ENCODE peak calls at places on chromosomes 12 and 14, in five cellular contexts. One of them, this sample, is unnamed.

GRCh38 chr12:40474630-40475029 is 217.6 kb upstream of the CNTN1 start:
- DNase-seq in Calu3: no peak
- DNase-seq in NCI-H446 treated with DMSO at 0.1 percent for 48 hours: no peak
- DNase-seq in HS-27A: no peak
- DNase-seq in iris pigment epithelial cell: no peak
- DNase-seq in this sample: no peak

GRCh38 chr12:68568878-68569569 is 41.7 kb upstream of the RAP1B start:
- DNase-seq in NCI-H446 treated with DMSO at 0.1 percent for 48 hours: no peak
- DNase-seq in iris pigment epithelial cell: no peak
- DNase-seq in Calu3: no peak
- DNase-seq in HS-27A: no peak
- DNase-seq in this sample: no peak

GRCh38 chr14:92549853-92550244 is 36.3 kb downstream of the RIN3 start:
- DNase-seq in Calu3: no peak
- DNase-seq in iris pigment epithelial cell: no peak
- DNase-seq in NCI-H446 treated with DMSO at 0.1 percent for 48 hours: no peak
- DNase-seq in HS-27A: no peak
- DNase-seq in this sample: no peak

GRCh38 chr14:74610866-74611671 is 968 bp downstream of the LTBP2 start:
- DNase-seq in iris pigment epithelial cell: peak; percentile 67
- DNase-seq in NCI-H446 treated with DMSO at 0.1 percent for 48 hours: no peak
- DNase-seq in Calu3: no peak
- DNase-seq in HS-27A: no peak
- DNase-seq in this sample: no peak

GRCh38 chr14:36505892-36506731 is 13.9 kb downstream of the NKX2-1 start:
- DNase-seq in Calu3: no peak
- DNase-seq in HS-27A: no peak
- DNase-seq in iris pigment epithelial cell: no peak
- DNase-seq in NCI-H446 treated with DMSO at 0.1 percent for 48 hours: no peak
- DNase-seq in this sample: no peak

GRCh38 chr12:98579347-98579746 is 14.1 kb upstream of the SLC25A3 start:
- DNase-seq in HS-27A: no peak
- DNase-seq in iris pigment epithelial cell: no peak
- DNase-seq in Calu3: no peak
- DNase-seq in NCI-H446 treated with DMSO at 0.1 percent for 48 hours: no peak
- DNase-seq in this sample: no peak

GRCh38 chr12:84978921-84979320 is 57.2 kb downstream of the TSPAN19 start:
- DNase-seq in NCI-H446 treated with DMSO at 0.1 percent for 48 hours: no peak
- DNase-seq in iris pigment epithelial cell: no peak
- DNase-seq in Calu3: no peak
- DNase-seq in HS-27A: no peak
- DNase-seq in this sample: no peak

GRCh38 chr12:81639196-81639595 is 120.0 kb downstream of the PPFIA2 start:
- DNase-seq in NCI-H446 treated with DMSO at 0.1 percent for 48 hours: no peak
- DNase-seq in Calu3: no peak
- DNase-seq in iris pigment epithelial cell: peak; percentile 36
- DNase-seq in HS-27A: no peak
- DNase-seq in this sample: no peak

GRCh38 chr14:34713681-34714319 is 593 bp downstream of the CFL2 start:
- DNase-seq in Calu3: no peak
- DNase-seq in NCI-H446 treated with DMSO at 0.1 percent for 48 hours: no peak
- DNase-seq in iris pigment epithelial cell: peak; percentile 85
- DNase-seq in HS-27A: peak; percentile 82
- DNase-seq in this sample: peak; percentile 64

GRCh38 chr12:96208801-96209534 is 14.8 kb downstream of the ELK3 start:
- DNase-seq in NCI-H446 treated with DMSO at 0.1 percent for 48 hours: no peak
- DNase-seq in Calu3: no peak
- DNase-seq in HS-27A: no peak
- DNase-seq in iris pigment epithelial cell: no peak
- DNase-seq in this sample: no peak

GRCh38 chr14:100590726-100591452 is 3.7 kb upstream of the BEGAIN start:
- DNase-seq in NCI-H446 treated with DMSO at 0.1 percent for 48 hours: no peak
- DNase-seq in iris pigment epithelial cell: no peak
- DNase-seq in Calu3: no peak
- DNase-seq in HS-27A: no peak
- DNase-seq in this sample: no peak

GRCh38 chr12:53255993-53256392 is 12.1 kb upstream of the ESPL1 start:
- DNase-seq in NCI-H446 treated with DMSO at 0.1 percent for 48 hours: no peak
- DNase-seq in HS-27A: no peak
- DNase-seq in Calu3: no peak
- DNase-seq in iris pigment epithelial cell: no peak
- DNase-seq in this sample: no peak

GRCh38 chr12:5309654-5310053 is 122.3 kb upstream of the NTF3 start:
- DNase-seq in Calu3: no peak
- DNase-seq in iris pigment epithelial cell: no peak
- DNase-seq in NCI-H446 treated with DMSO at 0.1 percent for 48 hours: peak; percentile 88
- DNase-seq in HS-27A: no peak
- DNase-seq in this sample: no peak

GRCh38 chr12:109302358-109302757 is 6.7 kb downstream of the FOXN4 start:
- DNase-seq in NCI-H446 treated with DMSO at 0.1 percent for 48 hours: no peak
- DNase-seq in HS-27A: no peak
- DNase-seq in iris pigment epithelial cell: no peak
- DNase-seq in Calu3: no peak
- DNase-seq in this sample: no peak

GRCh38 chr12:113194971-113195391 is 9.5 kb downstream of the RITA1 start:
- DNase-seq in HS-27A: peak; percentile 59
- DNase-seq in Calu3: no peak
- DNase-seq in NCI-H446 treated with DMSO at 0.1 percent for 48 hours: no peak
- DNase-seq in iris pigment epithelial cell: peak; percentile 68
- DNase-seq in this sample: no peak

GRCh38 chr14:22414876-22415632 is 174.0 kb downstream of the DAD1 start:
- DNase-seq in HS-27A: no peak
- DNase-seq in Calu3: no peak
- DNase-seq in NCI-H446 treated with DMSO at 0.1 percent for 48 hours: no peak
- DNase-seq in iris pigment epithelial cell: no peak
- DNase-seq in this sample: no peak

GRCh38 chr14:72883963-72884362 is 9.9 kb downstream of the DPF3 start:
- DNase-seq in iris pigment epithelial cell: peak; percentile 57
- DNase-seq in Calu3: no peak
- DNase-seq in HS-27A: no peak
- DNase-seq in NCI-H446 treated with DMSO at 0.1 percent for 48 hours: no peak
- DNase-seq in this sample: no peak

GRCh38 chr12:110641512-110641911 is 27.6 kb downstream of the TCTN1 start:
- DNase-seq in NCI-H446 treated with DMSO at 0.1 percent for 48 hours: no peak
- DNase-seq in HS-27A: no peak
- DNase-seq in iris pigment epithelial cell: peak; percentile 38
- DNase-seq in Calu3: no peak
- DNase-seq in this sample: no peak

GRCh38 chr14:59358105-59358504 is 107.1 kb downstream of the GPR135 start:
- DNase-seq in Calu3: peak; percentile 28
- DNase-seq in HS-27A: peak; percentile 66
- DNase-seq in iris pigment epithelial cell: peak; percentile 83
- DNase-seq in NCI-H446 treated with DMSO at 0.1 percent for 48 hours: no peak
- DNase-seq in this sample: no peak

GRCh38 chr12:93873561-93873960 is 196.4 kb downstream of the CRADD start:
- DNase-seq in HS-27A: no peak
- DNase-seq in iris pigment epithelial cell: no peak
- DNase-seq in NCI-H446 treated with DMSO at 0.1 percent for 48 hours: no peak
- DNase-seq in Calu3: no peak
- DNase-seq in this sample: no peak

GRCh38 chr12:6396031-6396430 is 12.1 kb downstream of the LTBR start:
- DNase-seq in Calu3: no peak
- DNase-seq in iris pigment epithelial cell: no peak
- DNase-seq in HS-27A: no peak
- DNase-seq in NCI-H446 treated with DMSO at 0.1 percent for 48 hours: no peak
- DNase-seq in this sample: no peak

GRCh38 chr12:52585001-52585400 is 11.4 kb upstream of the KRT74 start:
- DNase-seq in iris pigment epithelial cell: no peak
- DNase-seq in Calu3: no peak
- DNase-seq in NCI-H446 treated with DMSO at 0.1 percent for 48 hours: no peak
- DNase-seq in HS-27A: no peak
- DNase-seq in this sample: no peak

GRCh38 chr12:95623554-95624170 is 72.4 kb upstream of the USP44 start:
- DNase-seq in HS-27A: peak; percentile 68
- DNase-seq in Calu3: peak; percentile 78
- DNase-seq in NCI-H446 treated with DMSO at 0.1 percent for 48 hours: no peak
- DNase-seq in iris pigment epithelial cell: peak; percentile 82
- DNase-seq in this sample: peak; percentile 41

GRCh38 chr12:25552681-25553080 is 402 bp downstream of the LMNTD1 start:
- DNase-seq in NCI-H446 treated with DMSO at 0.1 percent for 48 hours: no peak
- DNase-seq in iris pigment epithelial cell: peak; percentile 75
- DNase-seq in Calu3: no peak
- DNase-seq in HS-27A: no peak
- DNase-seq in this sample: no peak

GRCh38 chr12:42283739-42284138 is 42.2 kb downstream of the ZCRB1 start:
- DNase-seq in iris pigment epithelial cell: no peak
- DNase-seq in NCI-H446 treated with DMSO at 0.1 percent for 48 hours: no peak
- DNase-seq in Calu3: no peak
- DNase-seq in HS-27A: no peak
- DNase-seq in this sample: no peak

GRCh38 chr14:104650057-104650980 is 39.1 kb upstream of the INF2 start:
- DNase-seq in Calu3: peak; percentile 83
- DNase-seq in HS-27A: peak; percentile 8
- DNase-seq in NCI-H446 treated with DMSO at 0.1 percent for 48 hours: no peak
- DNase-seq in iris pigment epithelial cell: peak; percentile 20
- DNase-seq in this sample: peak; percentile 69

GRCh38 chr12:27332407-27333310 is at the start of gene BMAL2:
- DNase-seq in iris pigment epithelial cell: peak; percentile 48
- DNase-seq in NCI-H446 treated with DMSO at 0.1 percent for 48 hours: peak; percentile 42
- DNase-seq in HS-27A: peak; percentile 41
- DNase-seq in Calu3: peak; percentile 67
- DNase-seq in this sample: peak; percentile 58

GRCh38 chr12:81015510-81015909 is 62.4 kb upstream of the ACSS3 start:
- DNase-seq in iris pigment epithelial cell: no peak
- DNase-seq in NCI-H446 treated with DMSO at 0.1 percent for 48 hours: no peak
- DNase-seq in HS-27A: no peak
- DNase-seq in Calu3: no peak
- DNase-seq in this sample: no peak

GRCh38 chr12:14048949-14049545 is 67.6 kb upstream of the GRIN2B start:
- DNase-seq in Calu3: no peak
- DNase-seq in HS-27A: no peak
- DNase-seq in NCI-H446 treated with DMSO at 0.1 percent for 48 hours: no peak
- DNase-seq in iris pigment epithelial cell: no peak
- DNase-seq in this sample: no peak

GRCh38 chr12:40992674-40993073 is 195.4 kb upstream of the PDZRN4 start:
- DNase-seq in Calu3: no peak
- DNase-seq in HS-27A: no peak
- DNase-seq in NCI-H446 treated with DMSO at 0.1 percent for 48 hours: no peak
- DNase-seq in iris pigment epithelial cell: no peak
- DNase-seq in this sample: no peak

GRCh38 chr12:132356686-132357622 is 27.6 kb upstream of the GALNT9 start:
- DNase-seq in Calu3: peak; percentile 83
- DNase-seq in iris pigment epithelial cell: peak; percentile 82
- DNase-seq in NCI-H446 treated with DMSO at 0.1 percent for 48 hours: peak; percentile 65
- DNase-seq in HS-27A: no peak
- DNase-seq in this sample: peak; percentile 76

GRCh38 chr12:87779858-87780498 is 249.2 kb downstream of the C12orf50 start:
- DNase-seq in Calu3: no peak
- DNase-seq in iris pigment epithelial cell: peak; percentile 17
- DNase-seq in HS-27A: no peak
- DNase-seq in NCI-H446 treated with DMSO at 0.1 percent for 48 hours: peak; percentile 92
- DNase-seq in this sample: no peak

GRCh38 chr14:101001311-101002069 is 98.0 kb upstream of the RTL1 start:
- DNase-seq in NCI-H446 treated with DMSO at 0.1 percent for 48 hours: no peak
- DNase-seq in HS-27A: no peak
- DNase-seq in iris pigment epithelial cell: peak; percentile 76
- DNase-seq in Calu3: peak; percentile 48
- DNase-seq in this sample: no peak

GRCh38 chr14:90781344-90781761 is 34.9 kb downstream of the TTC7B start:
- DNase-seq in Calu3: no peak
- DNase-seq in HS-27A: no peak
- DNase-seq in iris pigment epithelial cell: peak; percentile 88
- DNase-seq in NCI-H446 treated with DMSO at 0.1 percent for 48 hours: no peak
- DNase-seq in this sample: no peak

GRCh38 chr12:98341021-98341420 is 174.4 kb upstream of the TMPO start:
- DNase-seq in iris pigment epithelial cell: no peak
- DNase-seq in Calu3: no peak
- DNase-seq in HS-27A: no peak
- DNase-seq in NCI-H446 treated with DMSO at 0.1 percent for 48 hours: no peak
- DNase-seq in this sample: no peak

GRCh38 chr12:81598205-81598604 is 160.9 kb downstream of the PPFIA2 start:
- DNase-seq in NCI-H446 treated with DMSO at 0.1 percent for 48 hours: peak; percentile 84
- DNase-seq in iris pigment epithelial cell: no peak
- DNase-seq in Calu3: no peak
- DNase-seq in HS-27A: no peak
- DNase-seq in this sample: peak; percentile 93

This sample was measured in NCI-H1694 treated with DMSO at 0.1 percent for 48 hours.